ENCODE peak calls at places on chromosome 21, in five cellular contexts. C is HFFc6, Y is non-pigmented ciliary epithelial cell, V is skeletal muscle cell, S is tibial artery. Q is an unnamed sample.

GRCh38 chr21:17848228-17848627 is 29.1 kb upstream of the C21orf91 start:
- DNase-seq in C (peak), Y (peak), V (peak), S (peak), Q (no peak)

GRCh38 chr21:29149771-29150425 is 19.5 kb downstream of the MAP3K7CL start:
- DNase-seq in C (peak), Y (no peak), V (no peak), S (no peak), Q (no peak)

GRCh38 chr21:26447932-26448331 is 125.2 kb downstream of the CYYR1 start:
- DNase-seq in C (no peak), Y (no peak), V (no peak), S (no peak), Q (no peak)

GRCh38 chr21:33036430-33037162 is 10.9 kb downstream of the OLIG2 start:
- DNase-seq in C (peak), Y (no peak), V (peak), S (peak), Q (no peak)

GRCh38 chr21:45809421-45809820 is 165.9 kb downstream of the PCBP3 start:
- DNase-seq in C (no peak), Y (no peak), V (no peak), S (no peak), Q (no peak)

GRCh38 chr21:38311091-38311490 is 54.3 kb downstream of the KCNJ15 start:
- DNase-seq in C (no peak), Y (no peak), V (no peak), S (no peak), Q (no peak)

GRCh38 chr21:45817345-45817744 is 164.2 kb upstream of the COL6A1 start:
- DNase-seq in C (no peak), Y (no peak), V (no peak), S (no peak), Q (no peak)

GRCh38 chr21:45329261-45330074 is 41.8 kb upstream of the POFUT2 start:
- DNase-seq in C (no peak), Y (no peak), V (no peak), S (no peak), Q (no peak)

GRCh38 chr21:38984982-38985422 is 179.3 kb downstream of the ETS2 start:
- DNase-seq in C (peak), Y (no peak), V (peak), S (no peak), Q (no peak)

GRCh38 chr21:41478319-41479177 is 29.4 kb downstream of the TMPRSS2 start:
- DNase-seq in C (no peak), Y (no peak), V (no peak), S (no peak), Q (no peak)

GRCh38 chr21:25929859-25930520 is 195.2 kb downstream of the GABPA start:
- DNase-seq in C (peak), Y (peak), V (peak), S (peak), Q (no peak)

GRCh38 chr21:45283611-45284455 is 3.9 kb downstream of the POFUT2 start:
- DNase-seq in C (no peak), Y (no peak), V (no peak), S (peak), Q (no peak)

GRCh38 chr21:28944296-28944695 is 48.4 kb downstream of the LTN1 start:
- DNase-seq in C (no peak), Y (no peak), V (no peak), S (no peak), Q (no peak)

GRCh38 chr21:43717166-43717853 is 1.6 kb upstream of the PDXK start:
- DNase-seq in C (no peak), Y (no peak), V (no peak), S (no peak), Q (no peak)